ENCODE peak calls at places on chromosomes 5 and 9, in six cellular contexts. One of them, this sample, is unnamed.
A peak's percentile ranks its signal among the peaks of the same experiment; 100 is the strongest.

GRCh38 chr5:132496631-132497487 is 6.3 kb upstream of the IRF1 start:
- DNase-seq in kidney epithelial cell: no peak
- DNase-seq in T follicular helper cell: no peak
- DNase-seq in stimulated activated CD4-positive, alpha-beta T cell treated with anti-CD3 and anti-CD28 coated beads, Interleukin-12 subunit alpha, Interleukin-12 subunit beta, amount 100 ng/mL, for 48 hours: peak; percentile 67
- DNase-seq in dorsolateral prefrontal cortex: peak; percentile 72
- DNase-seq in prostate gland: peak; percentile 83
- DNase-seq in this sample: peak; percentile 75

GRCh38 chr9:127555830-127556820 is 56.0 kb upstream of the STXBP1 start:
- DNase-seq in kidney epithelial cell: peak; percentile 89
- DNase-seq in T follicular helper cell: no peak
- DNase-seq in stimulated activated CD4-positive, alpha-beta T cell treated with anti-CD3 and anti-CD28 coated beads, Interleukin-12 subunit alpha, Interleukin-12 subunit beta, amount 100 ng/mL, for 48 hours: no peak
- DNase-seq in dorsolateral prefrontal cortex: no peak
- DNase-seq in prostate gland: peak; percentile 77
- DNase-seq in this sample: peak; percentile 74

GRCh38 chr5:95620870-95621838 is 1.3 kb downstream of the GPR150 start:
- DNase-seq in kidney epithelial cell: no peak
- DNase-seq in T follicular helper cell: peak; percentile 20
- DNase-seq in stimulated activated CD4-positive, alpha-beta T cell treated with anti-CD3 and anti-CD28 coated beads, Interleukin-12 subunit alpha, Interleukin-12 subunit beta, amount 100 ng/mL, for 48 hours: peak; percentile 37
- DNase-seq in dorsolateral prefrontal cortex: peak; percentile 36
- DNase-seq in prostate gland: no peak
- DNase-seq in this sample: peak; percentile 22

GRCh38 chr9:35518212-35518917 is 28.5 kb downstream of the RUSC2 start:
- DNase-seq in kidney epithelial cell: peak; percentile 98
- DNase-seq in T follicular helper cell: no peak
- DNase-seq in stimulated activated CD4-positive, alpha-beta T cell treated with anti-CD3 and anti-CD28 coated beads, Interleukin-12 subunit alpha, Interleukin-12 subunit beta, amount 100 ng/mL, for 48 hours: no peak
- DNase-seq in dorsolateral prefrontal cortex: no peak
- DNase-seq in prostate gland: peak; percentile 57
- DNase-seq in this sample: peak; percentile 93

GRCh38 chr9:96256800-96257199 is 45.2 kb downstream of the HSD17B3 start:
- DNase-seq in kidney epithelial cell: no peak
- DNase-seq in T follicular helper cell: no peak
- DNase-seq in stimulated activated CD4-positive, alpha-beta T cell treated with anti-CD3 and anti-CD28 coated beads, Interleukin-12 subunit alpha, Interleukin-12 subunit beta, amount 100 ng/mL, for 48 hours: no peak
- DNase-seq in dorsolateral prefrontal cortex: no peak
- DNase-seq in prostate gland: no peak
- DNase-seq in this sample: peak; percentile 88

GRCh38 chr5:141402553-141403328 is at the start of gene PCDHGA9:
- DNase-seq in kidney epithelial cell: no peak
- DNase-seq in T follicular helper cell: no peak
- DNase-seq in stimulated activated CD4-positive, alpha-beta T cell treated with anti-CD3 and anti-CD28 coated beads, Interleukin-12 subunit alpha, Interleukin-12 subunit beta, amount 100 ng/mL, for 48 hours: no peak
- DNase-seq in dorsolateral prefrontal cortex: no peak
- DNase-seq in prostate gland: no peak
- DNase-seq in this sample: peak; percentile 31

GRCh38 chr5:96595300-96596090 is 66.7 kb upstream of the CAST start:
- DNase-seq in kidney epithelial cell: no peak
- DNase-seq in T follicular helper cell: no peak
- DNase-seq in stimulated activated CD4-positive, alpha-beta T cell treated with anti-CD3 and anti-CD28 coated beads, Interleukin-12 subunit alpha, Interleukin-12 subunit beta, amount 100 ng/mL, for 48 hours: no peak
- DNase-seq in dorsolateral prefrontal cortex: no peak
- DNase-seq in prostate gland: no peak
- DNase-seq in this sample: peak; percentile 28

GRCh38 chr5:3353561-3353960 is 242.1 kb upstream of the IRX1 start:
- DNase-seq in kidney epithelial cell: no peak
- DNase-seq in T follicular helper cell: no peak
- DNase-seq in stimulated activated CD4-positive, alpha-beta T cell treated with anti-CD3 and anti-CD28 coated beads, Interleukin-12 subunit alpha, Interleukin-12 subunit beta, amount 100 ng/mL, for 48 hours: no peak
- DNase-seq in dorsolateral prefrontal cortex: no peak
- DNase-seq in prostate gland: no peak
- DNase-seq in this sample: no peak

GRCh38 chr5:120160120-120160895 is 303.8 kb upstream of the PRR16 start:
- DNase-seq in kidney epithelial cell: no peak
- DNase-seq in T follicular helper cell: no peak
- DNase-seq in stimulated activated CD4-positive, alpha-beta T cell treated with anti-CD3 and anti-CD28 coated beads, Interleukin-12 subunit alpha, Interleukin-12 subunit beta, amount 100 ng/mL, for 48 hours: no peak
- DNase-seq in dorsolateral prefrontal cortex: no peak
- DNase-seq in prostate gland: no peak
- DNase-seq in this sample: no peak

GRCh38 chr5:65867509-65868195 is 58.7 kb upstream of the ERBIN start:
- DNase-seq in kidney epithelial cell: no peak
- DNase-seq in T follicular helper cell: no peak
- DNase-seq in stimulated activated CD4-positive, alpha-beta T cell treated with anti-CD3 and anti-CD28 coated beads, Interleukin-12 subunit alpha, Interleukin-12 subunit beta, amount 100 ng/mL, for 48 hours: no peak
- DNase-seq in dorsolateral prefrontal cortex: no peak
- DNase-seq in prostate gland: no peak
- DNase-seq in this sample: no peak

GRCh38 chr5:56211298-56211865 is 21.7 kb downstream of the ANKRD55 start:
- DNase-seq in kidney epithelial cell: peak; percentile 92
- DNase-seq in T follicular helper cell: no peak
- DNase-seq in stimulated activated CD4-positive, alpha-beta T cell treated with anti-CD3 and anti-CD28 coated beads, Interleukin-12 subunit alpha, Interleukin-12 subunit beta, amount 100 ng/mL, for 48 hours: no peak
- DNase-seq in dorsolateral prefrontal cortex: no peak
- DNase-seq in prostate gland: no peak
- DNase-seq in this sample: peak; percentile 86

GRCh38 chr9:98117984-98118639 is 910 bp downstream of the TRIM14 start:
- DNase-seq in kidney epithelial cell: no peak
- DNase-seq in T follicular helper cell: peak; percentile 26
- DNase-seq in stimulated activated CD4-positive, alpha-beta T cell treated with anti-CD3 and anti-CD28 coated beads, Interleukin-12 subunit alpha, Interleukin-12 subunit beta, amount 100 ng/mL, for 48 hours: no peak
- DNase-seq in dorsolateral prefrontal cortex: no peak
- DNase-seq in prostate gland: peak; percentile 32
- DNase-seq in this sample: peak; percentile 67

GRCh38 chr5:95620030-95620869 is at the start of gene GPR150:
- DNase-seq in kidney epithelial cell: no peak
- DNase-seq in T follicular helper cell: peak; percentile 37
- DNase-seq in stimulated activated CD4-positive, alpha-beta T cell treated with anti-CD3 and anti-CD28 coated beads, Interleukin-12 subunit alpha, Interleukin-12 subunit beta, amount 100 ng/mL, for 48 hours: peak; percentile 61
- DNase-seq in dorsolateral prefrontal cortex: peak; percentile 44
- DNase-seq in prostate gland: no peak
- DNase-seq in this sample: peak; percentile 76

GRCh38 chr9:128139621-128140020 is 9.6 kb upstream of the LCN2 start:
- DNase-seq in kidney epithelial cell: no peak
- DNase-seq in T follicular helper cell: no peak
- DNase-seq in stimulated activated CD4-positive, alpha-beta T cell treated with anti-CD3 and anti-CD28 coated beads, Interleukin-12 subunit alpha, Interleukin-12 subunit beta, amount 100 ng/mL, for 48 hours: no peak
- DNase-seq in dorsolateral prefrontal cortex: no peak
- DNase-seq in prostate gland: no peak
- DNase-seq in this sample: no peak

GRCh38 chr9:3431890-3432289 is 93.9 kb downstream of the RFX3 start:
- DNase-seq in kidney epithelial cell: no peak
- DNase-seq in T follicular helper cell: no peak
- DNase-seq in stimulated activated CD4-positive, alpha-beta T cell treated with anti-CD3 and anti-CD28 coated beads, Interleukin-12 subunit alpha, Interleukin-12 subunit beta, amount 100 ng/mL, for 48 hours: no peak
- DNase-seq in dorsolateral prefrontal cortex: no peak
- DNase-seq in prostate gland: peak; percentile 15
- DNase-seq in this sample: no peak

GRCh38 chr9:136515276-136515675 is 30.6 kb downstream of the NOTCH1 start:
- DNase-seq in kidney epithelial cell: no peak
- DNase-seq in T follicular helper cell: no peak
- DNase-seq in stimulated activated CD4-positive, alpha-beta T cell treated with anti-CD3 and anti-CD28 coated beads, Interleukin-12 subunit alpha, Interleukin-12 subunit beta, amount 100 ng/mL, for 48 hours: no peak
- DNase-seq in dorsolateral prefrontal cortex: no peak
- DNase-seq in prostate gland: no peak
- DNase-seq in this sample: no peak

GRCh38 chr5:1161832-1162229 is 39.6 kb upstream of the SLC6A19 start:
- DNase-seq in kidney epithelial cell: no peak
- DNase-seq in T follicular helper cell: no peak
- DNase-seq in stimulated activated CD4-positive, alpha-beta T cell treated with anti-CD3 and anti-CD28 coated beads, Interleukin-12 subunit alpha, Interleukin-12 subunit beta, amount 100 ng/mL, for 48 hours: no peak
- DNase-seq in dorsolateral prefrontal cortex: peak; percentile 78
- DNase-seq in prostate gland: peak; percentile 84
- DNase-seq in this sample: peak; percentile 63

GRCh38 chr5:93072831-93073459 is 508.1 kb downstream of the NR2F1-AS1 start:
- DNase-seq in kidney epithelial cell: no peak
- DNase-seq in T follicular helper cell: no peak
- DNase-seq in stimulated activated CD4-positive, alpha-beta T cell treated with anti-CD3 and anti-CD28 coated beads, Interleukin-12 subunit alpha, Interleukin-12 subunit beta, amount 100 ng/mL, for 48 hours: no peak
- DNase-seq in dorsolateral prefrontal cortex: no peak
- DNase-seq in prostate gland: no peak
- DNase-seq in this sample: no peak

GRCh38 chr9:34500623-34501267 is 22.0 kb downstream of the ENHO start:
- DNase-seq in kidney epithelial cell: no peak
- DNase-seq in T follicular helper cell: peak; percentile 54
- DNase-seq in stimulated activated CD4-positive, alpha-beta T cell treated with anti-CD3 and anti-CD28 coated beads, Interleukin-12 subunit alpha, Interleukin-12 subunit beta, amount 100 ng/mL, for 48 hours: peak; percentile 67
- DNase-seq in dorsolateral prefrontal cortex: peak; percentile 59
- DNase-seq in prostate gland: peak; percentile 51
- DNase-seq in this sample: peak; percentile 51

GRCh38 chr9:112112519-112112918 is 62.6 kb downstream of the SUSD1 start:
- DNase-seq in kidney epithelial cell: peak; percentile 97
- DNase-seq in T follicular helper cell: no peak
- DNase-seq in stimulated activated CD4-positive, alpha-beta T cell treated with anti-CD3 and anti-CD28 coated beads, Interleukin-12 subunit alpha, Interleukin-12 subunit beta, amount 100 ng/mL, for 48 hours: no peak
- DNase-seq in dorsolateral prefrontal cortex: no peak
- DNase-seq in prostate gland: no peak
- DNase-seq in this sample: no peak

GRCh38 chr5:107580902-107581823 is 89.6 kb downstream of the EFNA5 start:
- DNase-seq in kidney epithelial cell: no peak
- DNase-seq in T follicular helper cell: no peak
- DNase-seq in stimulated activated CD4-positive, alpha-beta T cell treated with anti-CD3 and anti-CD28 coated beads, Interleukin-12 subunit alpha, Interleukin-12 subunit beta, amount 100 ng/mL, for 48 hours: no peak
- DNase-seq in dorsolateral prefrontal cortex: no peak
- DNase-seq in prostate gland: no peak
- DNase-seq in this sample: no peak

GRCh38 chr5:96093890-96094381 is 132.3 kb upstream of the ELL2 start:
- DNase-seq in kidney epithelial cell: peak; percentile 32
- DNase-seq in T follicular helper cell: no peak
- DNase-seq in stimulated activated CD4-positive, alpha-beta T cell treated with anti-CD3 and anti-CD28 coated beads, Interleukin-12 subunit alpha, Interleukin-12 subunit beta, amount 100 ng/mL, for 48 hours: no peak
- DNase-seq in dorsolateral prefrontal cortex: no peak
- DNase-seq in prostate gland: no peak
- DNase-seq in this sample: peak; percentile 16

GRCh38 chr9:121354770-121355169 is 15.3 kb downstream of the STOM start:
- DNase-seq in kidney epithelial cell: no peak
- DNase-seq in T follicular helper cell: no peak
- DNase-seq in stimulated activated CD4-positive, alpha-beta T cell treated with anti-CD3 and anti-CD28 coated beads, Interleukin-12 subunit alpha, Interleukin-12 subunit beta, amount 100 ng/mL, for 48 hours: no peak
- DNase-seq in dorsolateral prefrontal cortex: no peak
- DNase-seq in prostate gland: no peak
- DNase-seq in this sample: no peak

GRCh38 chr9:120308495-120308894 is 271.5 kb downstream of the CDK5RAP2 start:
- DNase-seq in kidney epithelial cell: no peak
- DNase-seq in T follicular helper cell: no peak
- DNase-seq in stimulated activated CD4-positive, alpha-beta T cell treated with anti-CD3 and anti-CD28 coated beads, Interleukin-12 subunit alpha, Interleukin-12 subunit beta, amount 100 ng/mL, for 48 hours: no peak
- DNase-seq in dorsolateral prefrontal cortex: no peak
- DNase-seq in prostate gland: no peak
- DNase-seq in this sample: peak; percentile 9

This sample was measured in SW480.